ENCODE peak calls at places on chromosomes 13 and 19, in four cellular contexts. C, I, U and P are unnamed samples.

GRCh38 chr13:20654156-20654555 is 49.3 kb upstream of the IL17D start:
- DNase-seq in C (no peak), I (peak; percentile 53), U (no peak), P (no peak)

GRCh38 chr13:80235559-80236296 is 105.2 kb downstream of the SPRY2 start:
- DNase-seq in C (no peak), I (no peak), U (no peak), P (peak; percentile 58)

GRCh38 chr19:18612051-18612771 is 459 bp upstream of the TMEM59L start:
- DNase-seq in C (no peak), I (no peak), U (no peak), P (no peak)

GRCh38 chr19:7992575-7992974 is 12.9 kb downstream of the ELAVL1 start:
- DNase-seq in C (no peak), I (no peak), U (no peak), P (no peak)

GRCh38 chr19:12784394-12784870 is 6.9 kb upstream of the JUNB start:
- DNase-seq in C (peak; percentile 83), I (peak; percentile 46), U (no peak), P (no peak)

GRCh38 chr19:35501684-35502083 is 11.4 kb upstream of the KRTDAP start:
- DNase-seq in C (no peak), I (no peak), U (no peak), P (no peak)

GRCh38 chr19:8589177-8589714 is 12.0 kb upstream of the MYO1F start:
- DNase-seq in C (no peak), I (no peak), U (no peak), P (no peak)

GRCh38 chr13:106145997-106146864 is 389.2 kb downstream of the EFNB2 start:
- DNase-seq in C (no peak), I (no peak), U (no peak), P (peak; percentile 72)

GRCh38 chr13:67273001-67273400 is 42.9 kb upstream of the PCDH9 start:
- DNase-seq in C (no peak), I (peak; percentile 20), U (no peak), P (no peak)

GRCh38 chr13:30862707-30863106 is 43.4 kb upstream of the MEDAG start:
- DNase-seq in C (no peak), I (no peak), U (no peak), P (no peak)

GRCh38 chr13:51777921-51778320 is 26.0 kb downstream of the DHRS12 start:
- DNase-seq in C (no peak), I (no peak), U (no peak), P (no peak)

GRCh38 chr19:10601999-10602329 is 14.9 kb upstream of the AP1M2 start:
- DNase-seq in C (no peak), I (no peak), U (no peak), P (no peak)

GRCh38 chr19:19460761-19461265 is 54.5 kb downstream of the TSSK6 start:
- DNase-seq in C (no peak), I (peak; percentile 30), U (no peak), P (peak; percentile 48)

GRCh38 chr13:30194906-30195305 is 112.4 kb downstream of the KATNAL1 start:
- DNase-seq in C (no peak), I (no peak), U (no peak), P (no peak)

GRCh38 chr13:33272531-33273124 is 12.9 kb downstream of the STARD13 start:
- DNase-seq in C (no peak), I (no peak), U (no peak), P (peak; percentile 68)

GRCh38 chr13:105972811-105973590 is 562.5 kb downstream of the EFNB2 start:
- DNase-seq in C (no peak), I (no peak), U (no peak), P (no peak)

GRCh38 chr19:33997690-33998089 is 174.6 kb upstream of the LSM14A start:
- DNase-seq in C (no peak), I (no peak), U (no peak), P (no peak)

GRCh38 chr19:3684817-3685410 is 15.4 kb downstream of the PIP5K1C start:
- DNase-seq in C (no peak), I (no peak), U (no peak), P (no peak)

GRCh38 chr13:80141114-80141849 is 199.6 kb downstream of the SPRY2 start:
- DNase-seq in C (no peak), I (peak; percentile 78), U (no peak), P (no peak)

GRCh38 chr19:16452321-16452720 is 19.4 kb downstream of the EPS15L1 start:
- DNase-seq in C (no peak), I (no peak), U (no peak), P (no peak)

GRCh38 chr13:79802389-79803140 is 321.6 kb downstream of the NDFIP2 start:
- DNase-seq in C (no peak), I (no peak), U (no peak), P (no peak)

GRCh38 chr13:67183151-67183550 is 47.0 kb downstream of the PCDH9 start:
- DNase-seq in C (no peak), I (no peak), U (no peak), P (no peak)

GRCh38 chr13:98450012-98450411 is 126.9 kb downstream of the STK24 start:
- DNase-seq in C (no peak), I (peak; percentile 37), U (no peak), P (no peak)

GRCh38 chr13:20461481-20461859 is 64.2 kb downstream of the CRYL1 start:
- DNase-seq in C (no peak), I (peak; percentile 49), U (no peak), P (no peak)

GRCh38 chr13:79018166-79018565 is 359.2 kb upstream of the OBI1 start:
- DNase-seq in C (no peak), I (no peak), U (no peak), P (no peak)

GRCh38 chr13:105572401-105572800 is 963.1 kb downstream of the EFNB2 start:
- DNase-seq in C (no peak), I (no peak), U (no peak), P (no peak)

GRCh38 chr13:101751488-101751887 is 299.0 kb downstream of the ITGBL1 start:
- DNase-seq in C (no peak), I (peak; percentile 77), U (no peak), P (no peak)

GRCh38 chr13:94656766-94657165 is 55.1 kb downstream of the GPR180 start:
- DNase-seq in C (peak; percentile 36), I (peak; percentile 99), U (no peak), P (no peak)

GRCh38 chr19:33235269-33235995 is 9.8 kb upstream of the SLC7A10 start:
- DNase-seq in C (peak; percentile 81), I (peak; percentile 55), U (peak; percentile 78), P (peak; percentile 93)

GRCh38 chr13:25192936-25193335 is 20.8 kb upstream of the AMER2 start:
- DNase-seq in C (no peak), I (no peak), U (no peak), P (no peak)

GRCh38 chr13:47337781-47338507 is 441.1 kb upstream of the HTR2A start:
- DNase-seq in C (no peak), I (peak; percentile 90), U (no peak), P (no peak)

GRCh38 chr19:15031675-15032074 is 17.6 kb upstream of the CASP14 start:
- DNase-seq in C (no peak), I (no peak), U (no peak), P (no peak)
- H3K4me3 ChIP-seq in C (no peak overlapping the region), I (no peak overlapping the region), U (no peak overlapping the region), P (no peak overlapping the region)

GRCh38 chr13:48574036-48574796 is 41.3 kb upstream of the RCBTB2 start:
- DNase-seq in C (no peak), I (no peak), U (no peak), P (no peak)
- H3K4me1 ChIP-seq in C (no peaks in the 10 kb centered on the region), I (peaks cover 4% of the 10 kb centered on the region), U (no peaks in the 10 kb centered on the region), P (no peaks in the 10 kb centered on the region)

DNA sequence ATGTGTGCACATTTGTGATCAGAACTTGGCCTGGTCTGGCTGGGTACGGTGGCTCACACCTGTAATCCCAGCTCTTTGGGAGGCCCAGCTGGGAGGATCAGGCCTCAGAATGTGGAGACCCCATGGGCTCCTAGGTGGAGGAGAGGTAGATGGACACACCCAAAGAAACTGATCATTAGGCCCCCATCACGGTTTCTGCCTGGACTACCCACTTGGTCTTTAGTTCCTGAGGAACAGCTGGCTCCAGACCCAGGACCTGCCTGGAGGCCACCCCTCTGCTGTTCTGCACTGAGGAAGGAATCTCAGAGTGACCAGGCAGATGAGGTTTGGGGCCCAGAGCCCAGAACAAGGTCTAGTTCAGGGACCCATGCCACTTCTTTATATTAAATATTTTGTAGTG is 1.5 kb downstream of the CBLC start:
- DNase-seq in C (no peak), I (no peak), U (no peak), P (no peak)
- H3K9ac ChIP-seq in C (no peak overlapping the region), I (no peak overlapping the region), U (no peak overlapping the region), P (no peak overlapping the region)

GRCh38 chr13:42538996-42539395 is 35.0 kb upstream of the TNFSF11 start:
- DNase-seq in C (no peak), I (no peak), U (no peak), P (no peak)
- H3K4me3 ChIP-seq in C (no peak overlapping the region), I (no peak overlapping the region), U (no peak overlapping the region), P (no peak overlapping the region)

DNA sequence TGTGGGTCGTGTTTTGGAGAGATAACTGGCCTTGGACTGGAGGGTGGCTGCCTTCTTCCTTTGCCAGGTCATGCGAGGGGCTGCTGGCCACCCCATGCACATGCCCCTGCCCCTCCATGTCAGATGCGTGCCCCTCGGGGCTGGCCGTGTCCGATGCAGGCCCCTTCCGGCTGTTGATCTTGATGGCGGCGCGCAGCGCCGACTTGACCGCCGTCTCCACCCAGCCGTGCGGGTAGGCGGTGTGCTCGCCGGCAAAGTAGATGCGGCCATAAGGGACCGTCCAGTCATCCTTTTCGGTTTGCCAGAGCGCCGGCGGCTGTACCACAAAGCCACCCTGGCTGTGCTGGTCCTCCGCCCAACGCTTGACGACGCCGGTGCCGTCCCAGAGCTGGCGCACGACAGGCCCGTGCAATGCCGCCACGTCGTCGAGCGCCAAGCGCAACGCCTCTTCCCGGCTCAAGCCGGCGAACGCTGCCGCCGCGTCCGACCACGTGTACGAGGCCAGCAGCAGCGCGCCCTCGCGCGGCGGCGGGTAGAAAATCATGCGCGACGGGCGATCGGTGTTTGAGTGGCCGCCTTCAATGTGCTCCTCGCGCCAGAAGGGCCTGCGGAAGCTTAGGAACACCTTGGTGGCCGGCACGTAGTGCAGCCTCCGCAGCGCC is 6.9 kb downstream of the IL4I1 start:
- DNase-seq in C (peak; percentile 69), I (peak; percentile 61), U (peak; percentile 74), P (peak; percentile 78)
- H3K4me1 ChIP-seq in C (peaks cover 12% of the 10 kb centered on the region), I (peaks cover 2% of the 10 kb centered on the region), U (peaks cover 3% of the 10 kb centered on the region), P (peaks cover 4% of the 10 kb centered on the region)

GRCh38 chr19:1609680-1610474 is 4.6 kb upstream of the UQCR11 start:
- DNase-seq in C (no peak), I (no peak), U (no peak), P (no peak)

GRCh38 chr19:1605236-1606137 is at the start of gene UQCR11:
- DNase-seq in C (peak; percentile 98), I (peak; percentile 96), U (peak; percentile 91), P (peak; percentile 96)

GRCh38 chr19:1608414-1609391 is 3.4 kb upstream of the UQCR11 start:
- DNase-seq in C (no peak), I (no peak), U (no peak), P (no peak)

GRCh38 chr19:1602091-1602707 is 3.1 kb downstream of the UQCR11 start:
- DNase-seq in C (no peak), I (no peak), U (no peak), P (no peak)

DNA sequence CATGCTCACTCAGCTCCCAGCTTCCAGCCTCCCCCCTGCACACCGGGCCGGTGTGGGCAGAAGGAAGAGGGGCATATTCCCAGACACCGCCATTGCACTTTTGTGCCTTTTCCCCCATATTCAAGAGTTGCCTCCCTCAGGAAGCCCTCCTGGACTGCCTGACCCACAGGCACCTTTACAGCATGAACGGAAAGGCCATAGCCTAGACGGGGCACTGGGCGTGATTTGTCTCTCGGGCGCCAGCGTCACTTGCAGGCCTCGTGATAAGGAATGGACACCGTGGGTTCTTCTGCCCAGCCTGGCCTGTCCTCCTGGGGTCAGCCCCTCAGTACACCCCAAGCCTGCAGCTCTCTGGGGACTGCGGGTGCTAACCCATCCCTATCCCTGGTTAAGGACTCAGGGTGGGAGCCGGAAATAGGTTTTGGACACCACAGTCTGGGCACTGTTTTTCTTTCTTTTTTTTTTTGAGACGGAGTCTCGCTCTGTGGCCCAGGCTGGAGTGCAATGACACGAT is 933 bp upstream of the UQCR11 start:
- DNase-seq in C (peak; percentile 29), I (no peak), U (no peak), P (no peak)
- H3K9ac ChIP-seq in C (peak overlapping the region; percentile 72), I (peak overlapping the region; percentile 82), U (peak overlapping the region; percentile 82), P (peak overlapping the region; percentile 91)